ENCODE peak calls at places on chromosomes 7 and 10, in five cellular contexts. U, H, L, I and T are unnamed samples.

GRCh38 chr7:101018271-101019167 is 1.4 kb upstream of the MUC17 start:
- DNase-seq in I (no peak), H (no peak), L (no peak), U (no peak), T (no peak)

GRCh38 chr7:102153586-102153948 is 133.1 kb upstream of the SH2B2 start:
- DNase-seq in H (no peak), I (no peak), U (no peak), L (no peak), T (no peak)

GRCh38 chr10:86258488-86258887 is 108.1 kb downstream of the GRID1 start:
- DNase-seq in H (no peak), L (no peak), I (no peak), U (no peak), T (no peak)

GRCh38 chr7:2894118-2894940 is 50.2 kb upstream of the GNA12 start:
- DNase-seq in U (no peak), I (no peak), L (peak; percentile 37), H (no peak), T (peak; percentile 53)

GRCh38 chr10:70894416-70894815 is 6.1 kb upstream of the PCBD1 start:
- DNase-seq in H (no peak), U (no peak), L (no peak), I (no peak), T (no peak)

GRCh38 chr7:92924800-92925199 is 88.4 kb upstream of the CDK6 start:
- DNase-seq in U (no peak), L (no peak), I (no peak), H (no peak), T (no peak)

GRCh38 chr7:26588511-26588910 is 275.9 kb downstream of the SKAP2 start:
- DNase-seq in U (no peak), I (no peak), L (no peak), H (no peak), T (no peak)

GRCh38 chr7:79984210-79984609 is 150.4 kb upstream of the GNAI1 start:
- DNase-seq in I (no peak), U (peak; percentile 3), H (no peak), L (no peak), T (no peak)

GRCh38 chr10:44238212-44238611 is 146.7 kb downstream of the CXCL12 start:
- DNase-seq in H (no peak), I (no peak), L (no peak), U (no peak), T (no peak)

GRCh38 chr10:32189400-32190084 is 133.3 kb upstream of the KIF5B start:
- DNase-seq in L (no peak), U (peak; percentile 16), H (no peak), I (no peak), T (no peak)

GRCh38 chr10:82089327-82089726 is 214.3 kb downstream of the NRG3 start:
- DNase-seq in I (no peak), L (no peak), U (no peak), H (no peak), T (no peak)

GRCh38 chr10:79052311-79053080 is 16.3 kb upstream of the ZMIZ1 start:
- DNase-seq in H (no peak), U (peak; percentile 46), I (peak; percentile 4), L (no peak), T (peak; percentile 30)